ENCODE peak calls at places on chromosomes 3 and 15, in nine cellular contexts. B is pancreas, P is mammary epithelial cell, H is GM23338, U is mucosa of descending colon, F is GM06990, Q is PC-3, K is fibroblast of lung, M is suprapubic skin. I is an unnamed sample. For H3K36me3, the result is how much of the 10 kb centered on the place peaks cover.

GRCh38 chr3:132723551-132723950 is 1.3 kb upstream of the NPHP3 start:
- DNase-seq in B (no peak), P (no peak), H (no peak), U (no peak), F (no peak), Q (no peak), K (peak), M (no peak), I (no peak)

GRCh38 chr3:108124337-108125150 is 33.7 kb upstream of the CD47 start:
- DNase-seq in B (no peak), P (no peak), H (peak), U (no peak), F (peak), Q (no peak), K (no peak), M (no peak), I (no peak)

GRCh38 chr3:150114873-150115570 is 144.3 kb upstream of the PFN2 start:
- DNase-seq in B (no peak), P (peak), H (no peak), U (no peak), F (peak), Q (peak), K (peak), M (no peak), I (peak)

GRCh38 chr15:79427781-79428598 is 4.1 kb upstream of the MINAR1 start:
- DNase-seq in B (no peak), P (no peak), H (no peak), U (no peak), F (no peak), Q (no peak), K (no peak), M (no peak), I (no peak)

GRCh38 chr15:44385344-44385942 is 42.0 kb upstream of the CTDSPL2 start:
- DNase-seq in B (no peak), P (no peak), H (no peak), U (no peak), F (peak), Q (no peak), K (no peak), M (no peak), I (no peak)

GRCh38 chr3:174355505-174355904 is 503.6 kb upstream of the NAALADL2 start:
- DNase-seq in B (no peak), P (peak), H (peak), U (no peak), F (no peak), Q (peak), K (no peak), M (no peak), I (peak)

GRCh38 chr15:101014921-101015841 is 96.0 kb downstream of the LRRK1 start:
- DNase-seq in B (peak), P (peak), H (peak), U (peak), F (no peak), Q (peak), K (peak), M (peak), I (peak)

GRCh38 chr3:151983538-151983937 is 110.1 kb downstream of the SUCNR1 start:
- DNase-seq in B (no peak), P (no peak), H (no peak), U (no peak), F (no peak), Q (no peak), K (no peak), M (no peak), I (no peak)

GRCh38 chr3:150480802-150481201 is 65.5 kb downstream of the SERP1 start:
- DNase-seq in B (no peak), P (no peak), H (no peak), U (no peak), F (no peak), Q (no peak), K (no peak), M (no peak), I (no peak)

GRCh38 chr15:72179950-72180581 is 17.5 kb downstream of the GRAMD2A start:
- DNase-seq in B (no peak), P (no peak), H (peak), U (no peak), F (no peak), Q (no peak), K (no peak), M (no peak), I (no peak)

GRCh38 chr3:135084404-135084803 is 289.3 kb downstream of the EPHB1 start:
- DNase-seq in B (no peak), P (no peak), H (no peak), U (no peak), F (no peak), Q (no peak), K (peak), M (no peak), I (no peak)

GRCh38 chr3:79086514-79086913 is 681.3 kb downstream of the ROBO1 start:
- DNase-seq in B (peak), P (peak), H (peak), U (no peak), F (no peak), Q (peak), K (peak), M (no peak), I (peak)

GRCh38 chr3:13544293-13544831 is 4.6 kb upstream of the FBLN2 start:
- DNase-seq in B (no peak), P (peak), H (no peak), U (no peak), F (no peak), Q (no peak), K (peak), M (no peak), I (peak)

GRCh38 chr3:15107075-15107947 is 8.4 kb upstream of the RBSN start:
- DNase-seq in B (no peak), P (no peak), H (peak), U (no peak), F (no peak), Q (no peak), K (no peak), M (no peak), I (no peak)

GRCh38 chr3:159082514-159082913 is 280.7 kb downstream of the MFSD1 start:
- DNase-seq in B (no peak), P (peak), H (no peak), U (no peak), F (no peak), Q (peak), K (peak), M (no peak), I (peak)

GRCh38 chr15:58070801-58071418 is 5.4 kb upstream of the ALDH1A2 start:
- DNase-seq in B (peak), P (peak), H (peak), U (peak), F (no peak), Q (peak), K (peak), M (no peak), I (peak)

GRCh38 chr15:38073278-38073930 is 139.0 kb downstream of the TMCO5A start:
- DNase-seq in B (no peak), P (no peak), H (peak), U (no peak), F (no peak), Q (peak), K (peak), M (no peak), I (no peak)

GRCh38 chr3:172107403-172107802 is 68.0 kb downstream of the FNDC3B start:
- DNase-seq in B (no peak), P (no peak), H (no peak), U (no peak), F (peak), Q (no peak), K (no peak), M (no peak), I (no peak)

GRCh38 chr3:39361252-39361927 is 21.8 kb upstream of the SLC25A38 start:
- DNase-seq in B (no peak), P (no peak), H (no peak), U (no peak), F (peak), Q (no peak), K (no peak), M (no peak), I (no peak)

GRCh38 chr3:66618066-66618465 is 117.2 kb upstream of the LRIG1 start:
- DNase-seq in B (no peak), P (no peak), H (no peak), U (no peak), F (no peak), Q (no peak), K (peak), M (no peak), I (no peak)

GRCh38 chr3:42557849-42558248 is 23.9 kb downstream of the SEC22C start:
- DNase-seq in B (no peak), P (no peak), H (no peak), U (no peak), F (no peak), Q (peak), K (no peak), M (no peak), I (no peak)

GRCh38 chr3:180680097-180680430 is 775 bp upstream of the CCDC39 start:
- DNase-seq in B (peak), P (peak), H (peak), U (no peak), F (no peak), Q (no peak), K (no peak), M (no peak), I (peak)

GRCh38 chr15:26298666-26299065 is 435.5 kb upstream of the ATP10A start:
- DNase-seq in B (no peak), P (no peak), H (no peak), U (no peak), F (no peak), Q (peak), K (no peak), M (no peak), I (no peak)

GRCh38 chr3:192570757-192571156 is 156.6 kb downstream of the FGF12 start:
- DNase-seq in B (no peak), P (peak), H (no peak), U (no peak), F (no peak), Q (peak), K (peak), M (no peak), I (no peak)

GRCh38 chr3:79467721-79468120 is 300.1 kb downstream of the ROBO1 start:
- DNase-seq in B (no peak), P (peak), H (peak), U (no peak), F (no peak), Q (peak), K (peak), M (no peak), I (peak)

GRCh38 chr3:149589332-149589731 is 68.5 kb downstream of the WWTR1 start:
- DNase-seq in B (no peak), P (no peak), H (no peak), U (no peak), F (no peak), Q (peak), K (peak), M (no peak), I (peak)

DNA sequence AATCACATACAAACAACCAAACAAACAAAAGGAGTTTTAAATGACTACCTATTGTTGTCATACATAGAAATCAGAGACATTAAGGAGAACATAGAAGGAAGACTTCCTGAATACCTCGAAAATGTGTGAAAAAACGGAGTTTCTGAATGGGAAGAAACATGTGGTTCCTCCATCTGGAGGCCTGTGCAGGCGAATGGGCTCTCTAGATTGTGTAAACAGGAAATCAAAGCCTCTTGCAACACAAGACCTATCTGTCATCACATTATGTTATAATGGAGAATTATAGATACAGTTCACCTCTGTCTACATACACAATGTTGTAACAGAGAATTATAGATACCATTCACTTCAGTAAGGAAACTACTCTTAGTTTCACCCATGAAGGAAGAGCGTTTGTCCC is 44.1 kb downstream of the RUBCN start:
- DNase-seq in B (no peak), P (no peak), H (no peak), U (no peak), F (no peak), Q (no peak), K (no peak), M (no peak), I (no peak)
- H3K36me3 ChIP-seq in B (under half), P (under half), H (under half), U (under half), F (under half), Q (under half), K (under half), M (half or more), I (under half)

DNA sequence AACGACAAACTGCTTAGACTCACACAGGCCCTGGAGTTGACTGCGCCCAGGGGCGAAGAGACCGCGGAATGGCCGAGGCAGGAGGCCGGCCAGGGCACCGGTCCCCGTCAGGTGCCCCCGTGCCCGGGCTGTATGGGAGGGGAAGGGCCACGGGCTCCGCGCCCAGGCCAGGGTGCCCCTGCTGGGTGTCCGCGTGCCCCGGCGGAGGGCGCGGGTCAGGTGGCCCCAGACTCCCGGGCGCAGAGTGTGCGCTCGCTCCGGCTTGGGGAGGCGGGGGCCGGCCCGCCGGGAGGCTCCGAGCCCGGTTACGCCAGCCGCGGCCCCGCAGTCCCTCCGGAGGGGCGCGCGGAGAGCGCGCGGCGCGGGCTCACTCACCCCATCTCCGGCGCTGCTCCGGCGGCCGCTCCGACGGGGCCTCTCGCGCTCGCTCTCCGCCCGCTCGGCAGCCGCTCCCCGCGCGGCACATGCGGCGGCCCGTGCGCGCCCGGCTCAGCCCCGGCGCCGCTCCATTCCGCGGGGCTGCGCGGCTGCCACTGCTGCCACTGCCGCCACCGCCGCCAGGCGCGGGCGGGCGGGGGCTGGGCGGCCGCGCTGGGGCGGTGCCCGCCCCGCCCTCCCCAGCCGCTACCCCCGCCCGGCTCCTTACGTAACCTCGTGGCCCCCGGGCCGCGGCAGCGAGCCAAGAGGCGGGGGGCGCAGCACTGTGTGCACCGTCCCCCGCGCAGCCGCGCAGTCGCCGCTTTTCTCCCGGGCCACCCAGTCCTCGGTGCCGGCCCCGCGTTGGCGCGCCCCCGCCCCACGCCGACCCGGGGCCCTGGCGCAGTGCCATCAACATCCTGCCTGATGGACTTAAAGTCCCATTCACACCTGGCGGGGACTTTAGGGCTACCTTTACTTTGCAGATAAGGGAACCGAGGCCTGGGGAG is at the start of gene HOMER2:
- DNase-seq in B (peak), P (peak), H (peak), U (peak), F (peak), Q (peak), K (peak), M (no peak), I (no peak)
- H3K4me3 ChIP-seq in B (peak), P (peak), H (peak), U (no peak), F (peak), Q (peak), K (no peak), M (peak), I (peak)

DNA sequence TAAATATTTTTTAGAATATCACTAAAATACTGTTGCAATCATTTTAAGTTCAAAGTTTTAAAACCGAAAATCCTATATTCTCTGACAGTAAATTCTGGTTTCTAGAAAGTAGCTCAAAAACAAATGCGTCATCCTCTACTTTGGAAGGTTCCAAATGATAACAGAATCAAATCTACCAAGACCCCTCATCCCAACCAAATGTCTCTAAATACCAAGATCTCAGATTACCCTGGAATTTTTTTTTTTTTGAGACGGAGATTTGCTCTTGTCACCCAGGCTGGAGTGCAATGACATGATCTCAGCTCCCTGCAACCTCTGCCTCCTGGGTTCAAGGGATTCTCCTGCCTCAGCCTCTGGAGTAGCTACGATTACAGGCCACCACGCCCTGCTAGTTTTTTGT is 16.8 kb downstream of the TBL1XR1 start:
- DNase-seq in B (no peak), P (no peak), H (no peak), U (no peak), F (no peak), Q (no peak), K (no peak), M (no peak), I (no peak)
- TF ChIP-seq CTCF in B (no peak), P (no peak), H (no peak), U (no peak), F (no peak), Q (no peak), K (no peak), M (no peak), I (no peak)

GRCh38 chr3:49471856-49472495 is 1.9 kb downstream of the DAG1 start:
- DNase-seq in B (no peak), P (peak), H (peak), U (no peak), F (no peak), Q (no peak), K (peak), M (no peak), I (no peak)
- H3K36me3 ChIP-seq in B (under half), P (under half), H (under half), U (under half), F (under half), Q (under half), K (under half), M (under half), I (under half)

GRCh38 chr3:104437131-104437750 is 929.5 kb upstream of the ALCAM start:
- DNase-seq in B (no peak), P (peak), H (peak), U (no peak), F (no peak), Q (peak), K (peak), M (no peak), I (peak)
- H3K4me3 ChIP-seq in B (no peak), P (no peak), H (no peak), U (no peak), F (no peak), Q (peak), K (no peak), M (no peak), I (no peak)

GRCh38 chr3:124890573-124891190 is 3.5 kb upstream of the ITGB5 start:
- DNase-seq in B (no peak), P (peak), H (no peak), U (no peak), F (no peak), Q (no peak), K (peak), M (no peak), I (no peak)

GRCh38 chr3:124888482-124889441 is 1.6 kb upstream of the ITGB5 start:
- DNase-seq in B (no peak), P (no peak), H (peak), U (no peak), F (no peak), Q (no peak), K (no peak), M (no peak), I (no peak)

GRCh38 chr3:124895756-124896155 is 8.6 kb upstream of the ITGB5 start:
- DNase-seq in B (no peak), P (no peak), H (no peak), U (no peak), F (no peak), Q (no peak), K (no peak), M (no peak), I (no peak)

GRCh38 chr3:124896824-124897526 is 9.8 kb upstream of the ITGB5 start:
- DNase-seq in B (no peak), P (no peak), H (no peak), U (no peak), F (no peak), Q (no peak), K (peak), M (no peak), I (no peak)

GRCh38 chr3:124893526-124893925 is 6.4 kb upstream of the ITGB5 start:
- DNase-seq in B (no peak), P (peak), H (no peak), U (no peak), F (no peak), Q (no peak), K (no peak), M (no peak), I (no peak)
- TF ChIP-seq CTCF in B (no peak), P (no peak), H (no peak), U (no peak), F (no peak), Q (no peak), K (no peak), M (no peak), I (no peak)

GRCh38 chr3:52574056-52574965 is 37.9 kb downstream of the UQCC5 start:
- DNase-seq in B (no peak), P (no peak), H (no peak), U (no peak), F (no peak), Q (no peak), K (no peak), M (no peak), I (no peak)
- H3K36me3 ChIP-seq in B (under half), P (under half), H (under half), U (under half), F (under half), Q (under half), K (under half), M (half or more), I (under half)

GRCh38 chr15:74433592-74434259 is at the start of gene SEMA7A:
- DNase-seq in B (peak), P (peak), H (peak), U (peak), F (peak), Q (peak), K (peak), M (no peak), I (peak)
- H3K4me3 ChIP-seq in B (peak), P (peak), H (peak), U (peak), F (peak), Q (peak), K (peak), M (peak), I (peak)